ENCODE peak calls at places on chromosomes 13 and 19, in five cellular contexts. One of them, this sample, is unnamed.

GRCh38 chr13:80463673-80464352 is 122.9 kb upstream of the SPRY2 start:
- DNase-seq in fibroblast of gingiva: no peak
- DNase-seq in astrocyte of the spinal cord: no peak
- DNase-seq in kidney glomerular epithelial cell: no peak
- DNase-seq in activated naive CD4-positive, alpha-beta T cell treated with anti-CD3 and anti-CD28 coated beads, Interleukin-2, amount 10 ng/mL, durations not matched to agents 7 days and 5 days: no peak
- DNase-seq in this sample: no peak

GRCh38 chr19:21474671-21475181 is 30.7 kb upstream of the ZNF429 start:
- DNase-seq in activated naive CD4-positive, alpha-beta T cell treated with anti-CD3 and anti-CD28 coated beads, Interleukin-2, amount 10 ng/mL, durations not matched to agents 7 days and 5 days: peak
- DNase-seq in kidney glomerular epithelial cell: peak
- DNase-seq in astrocyte of the spinal cord: peak
- DNase-seq in fibroblast of gingiva: peak
- DNase-seq in this sample: no peak

GRCh38 chr13:98570929-98571372 is 6.0 kb downstream of the STK24 start:
- DNase-seq in astrocyte of the spinal cord: peak
- DNase-seq in fibroblast of gingiva: no peak
- DNase-seq in activated naive CD4-positive, alpha-beta T cell treated with anti-CD3 and anti-CD28 coated beads, Interleukin-2, amount 10 ng/mL, durations not matched to agents 7 days and 5 days: peak
- DNase-seq in kidney glomerular epithelial cell: peak
- DNase-seq in this sample: peak

GRCh38 chr19:19361075-19361594 is 40.5 kb downstream of the MAU2 start:
- DNase-seq in astrocyte of the spinal cord: peak
- DNase-seq in kidney glomerular epithelial cell: peak
- DNase-seq in fibroblast of gingiva: peak
- DNase-seq in activated naive CD4-positive, alpha-beta T cell treated with anti-CD3 and anti-CD28 coated beads, Interleukin-2, amount 10 ng/mL, durations not matched to agents 7 days and 5 days: peak
- DNase-seq in this sample: peak

GRCh38 chr13:27953671-27954405 is 15.3 kb downstream of the CDX2 start:
- DNase-seq in astrocyte of the spinal cord: peak
- DNase-seq in kidney glomerular epithelial cell: peak
- DNase-seq in fibroblast of gingiva: peak
- DNase-seq in activated naive CD4-positive, alpha-beta T cell treated with anti-CD3 and anti-CD28 coated beads, Interleukin-2, amount 10 ng/mL, durations not matched to agents 7 days and 5 days: peak
- DNase-seq in this sample: peak

GRCh38 chr19:13906525-13906904 is 514 bp downstream of the CC2D1A start:
- DNase-seq in fibroblast of gingiva: no peak
- DNase-seq in kidney glomerular epithelial cell: no peak
- DNase-seq in activated naive CD4-positive, alpha-beta T cell treated with anti-CD3 and anti-CD28 coated beads, Interleukin-2, amount 10 ng/mL, durations not matched to agents 7 days and 5 days: peak
- DNase-seq in astrocyte of the spinal cord: no peak
- DNase-seq in this sample: peak

GRCh38 chr13:81562598-81562997 is 1221.7 kb upstream of the SPRY2 start:
- DNase-seq in activated naive CD4-positive, alpha-beta T cell treated with anti-CD3 and anti-CD28 coated beads, Interleukin-2, amount 10 ng/mL, durations not matched to agents 7 days and 5 days: no peak
- DNase-seq in fibroblast of gingiva: no peak
- DNase-seq in kidney glomerular epithelial cell: no peak
- DNase-seq in astrocyte of the spinal cord: no peak
- DNase-seq in this sample: no peak

GRCh38 chr19:42281175-42282035 is 12.4 kb downstream of the CIC start:
- DNase-seq in kidney glomerular epithelial cell: peak
- DNase-seq in astrocyte of the spinal cord: peak
- DNase-seq in activated naive CD4-positive, alpha-beta T cell treated with anti-CD3 and anti-CD28 coated beads, Interleukin-2, amount 10 ng/mL, durations not matched to agents 7 days and 5 days: peak
- DNase-seq in fibroblast of gingiva: peak
- DNase-seq in this sample: peak

GRCh38 chr13:74869846-74870245 is 612.1 kb downstream of the TBC1D4 start:
- DNase-seq in astrocyte of the spinal cord: no peak
- DNase-seq in kidney glomerular epithelial cell: no peak
- DNase-seq in fibroblast of gingiva: no peak
- DNase-seq in activated naive CD4-positive, alpha-beta T cell treated with anti-CD3 and anti-CD28 coated beads, Interleukin-2, amount 10 ng/mL, durations not matched to agents 7 days and 5 days: no peak
- DNase-seq in this sample: peak

GRCh38 chr19:37969695-37970094 is 62.7 kb downstream of the SIPA1L3 start:
- DNase-seq in fibroblast of gingiva: no peak
- DNase-seq in kidney glomerular epithelial cell: no peak
- DNase-seq in activated naive CD4-positive, alpha-beta T cell treated with anti-CD3 and anti-CD28 coated beads, Interleukin-2, amount 10 ng/mL, durations not matched to agents 7 days and 5 days: no peak
- DNase-seq in astrocyte of the spinal cord: no peak
- DNase-seq in this sample: no peak

GRCh38 chr19:6417713-6418561 is 6.7 kb downstream of the KHSRP start:
- DNase-seq in fibroblast of gingiva: peak
- DNase-seq in activated naive CD4-positive, alpha-beta T cell treated with anti-CD3 and anti-CD28 coated beads, Interleukin-2, amount 10 ng/mL, durations not matched to agents 7 days and 5 days: no peak
- DNase-seq in kidney glomerular epithelial cell: no peak
- DNase-seq in astrocyte of the spinal cord: peak
- DNase-seq in this sample: peak

GRCh38 chr19:35268546-35269424 is at the start of gene USF2:
- DNase-seq in kidney glomerular epithelial cell: no peak
- DNase-seq in astrocyte of the spinal cord: peak
- DNase-seq in activated naive CD4-positive, alpha-beta T cell treated with anti-CD3 and anti-CD28 coated beads, Interleukin-2, amount 10 ng/mL, durations not matched to agents 7 days and 5 days: peak
- DNase-seq in fibroblast of gingiva: peak
- DNase-seq in this sample: peak

GRCh38 chr13:30486230-30487074 is 20.7 kb upstream of the HMGB1 start:
- DNase-seq in kidney glomerular epithelial cell: no peak
- DNase-seq in activated naive CD4-positive, alpha-beta T cell treated with anti-CD3 and anti-CD28 coated beads, Interleukin-2, amount 10 ng/mL, durations not matched to agents 7 days and 5 days: no peak
- DNase-seq in astrocyte of the spinal cord: no peak
- DNase-seq in fibroblast of gingiva: no peak
- DNase-seq in this sample: no peak

GRCh38 chr19:18750295-18750970 is 40.7 kb downstream of the COMP start:
- DNase-seq in kidney glomerular epithelial cell: no peak
- DNase-seq in astrocyte of the spinal cord: no peak
- DNase-seq in activated naive CD4-positive, alpha-beta T cell treated with anti-CD3 and anti-CD28 coated beads, Interleukin-2, amount 10 ng/mL, durations not matched to agents 7 days and 5 days: no peak
- DNase-seq in fibroblast of gingiva: no peak
- DNase-seq in this sample: no peak

GRCh38 chr13:99873832-99874430 is 97.6 kb downstream of the ZIC5 start:
- DNase-seq in fibroblast of gingiva: no peak
- DNase-seq in kidney glomerular epithelial cell: no peak
- DNase-seq in activated naive CD4-positive, alpha-beta T cell treated with anti-CD3 and anti-CD28 coated beads, Interleukin-2, amount 10 ng/mL, durations not matched to agents 7 days and 5 days: no peak
- DNase-seq in astrocyte of the spinal cord: no peak
- DNase-seq in this sample: no peak

This sample was measured in ELR.